ENCODE peak calls at places on chromosomes 1 and 21, in five cellular contexts. M, R, I, J and Y are unnamed samples.

GRCh38 chr1:205255941-205256780 is 28.4 kb downstream of the TMCC2 start:
- DNase-seq in M (no peak), R (peak), J (peak), I (peak), Y (peak)

GRCh38 chr1:28129150-28129549 is 40.7 kb upstream of the EYA3 start:
- DNase-seq in I (no peak), J (no peak), R (no peak), M (no peak), Y (peak)

GRCh38 chr1:113608371-113608770 is 150.9 kb downstream of the PHTF1 start:
- DNase-seq in M (no peak), I (no peak), J (no peak), R (peak), Y (no peak)

GRCh38 chr1:180098242-180098995 is 56.2 kb upstream of the QSOX1 start:
- DNase-seq in I (no peak), J (no peak), M (no peak), R (peak), Y (peak)

GRCh38 chr1:116168277-116169032 is 57.3 kb downstream of the MAB21L3 start:
- DNase-seq in R (peak), M (no peak), I (peak), J (peak), Y (peak)

GRCh38 chr1:17439250-17440073 is at the start of gene RCC2:
- DNase-seq in I (no peak), M (no peak), J (peak), R (peak), Y (peak)

GRCh38 chr1:112429749-112430148 is 33.7 kb downstream of the CTTNBP2NL start:
- DNase-seq in R (no peak), I (no peak), M (no peak), J (no peak), Y (no peak)

GRCh38 chr1:184022651-184023050 is 14.9 kb downstream of the COLGALT2 start:
- DNase-seq in R (no peak), J (no peak), M (no peak), I (no peak), Y (no peak)

GRCh38 chr1:29282924-29283803 is 46.8 kb downstream of the PTPRU start:
- DNase-seq in J (peak), R (peak), M (no peak), I (peak), Y (peak)

GRCh38 chr1:226625832-226626576 is 77.4 kb downstream of the STUM start:
- DNase-seq in J (no peak), R (no peak), I (peak), M (no peak), Y (no peak)

GRCh38 chr1:21622466-21623315 is 46.5 kb downstream of the RAP1GAP start:
- DNase-seq in M (no peak), R (no peak), J (peak), I (no peak), Y (peak)

GRCh38 chr1:46288485-46289133 is 14.8 kb downstream of the LRRC41 start:
- DNase-seq in J (no peak), M (no peak), R (peak), I (no peak), Y (no peak)

GRCh38 chr1:168087696-168088095 is 49.0 kb downstream of the GPR161 start:
- DNase-seq in I (no peak), R (no peak), M (no peak), J (no peak), Y (no peak)

GRCh38 chr1:83682132-83682531 is 316.8 kb downstream of the TTLL7 start:
- DNase-seq in R (no peak), I (no peak), M (no peak), J (no peak), Y (no peak)

GRCh38 chr1:173234899-173235298 is 27.8 kb upstream of the TNFSF4 start:
- DNase-seq in M (no peak), J (no peak), R (no peak), I (no peak), Y (no peak)

GRCh38 chr21:38443110-38443509 is 55.2 kb downstream of the ERG start:
- DNase-seq in J (no peak), I (no peak), M (no peak), R (no peak), Y (no peak)

GRCh38 chr1:10107985-10108663 is 75.4 kb downstream of the UBE4B start:
- DNase-seq in I (no peak), R (peak), J (peak), M (no peak), Y (peak)
- H3K27ac ChIP-seq in I (peak), R (no peak), J (peak), M (no peak), Y (peak)

DNA sequence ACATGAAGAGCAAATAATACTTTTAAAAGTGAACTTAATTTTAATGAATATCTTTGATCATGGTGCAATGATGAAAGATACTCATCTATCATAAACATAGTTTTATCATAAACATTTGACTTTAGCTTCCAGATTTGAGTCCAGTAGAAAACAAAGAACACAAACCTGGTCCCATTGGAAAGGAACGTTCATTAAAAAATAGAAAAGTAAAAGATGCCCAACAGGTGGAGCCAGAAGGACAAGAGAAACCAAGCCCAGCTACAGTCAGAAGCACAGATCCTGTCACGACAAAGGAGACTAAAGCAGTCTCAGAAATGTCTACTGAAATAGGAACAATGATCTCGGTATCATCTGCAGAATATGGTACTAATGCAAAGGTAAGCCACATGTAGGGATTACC is 55.6 kb upstream of the MYOCOS start:
- DNase-seq in M (no peak), J (no peak), R (peak), I (no peak), Y (no peak)
- H3K27ac ChIP-seq in M (no peak), J (no peak), R (no peak), I (no peak), Y (no peak)

GRCh38 chr1:192639607-192640368 is 3.8 kb downstream of the RGS13 start:
- DNase-seq in M (peak), J (no peak), I (no peak), R (no peak), Y (peak)
- H3K27ac ChIP-seq in M (no peak), J (peak), I (no peak), R (no peak), Y (peak)

GRCh38 chr1:151853411-151853930 is at the start of gene THEM5:
- DNase-seq in R (no peak), J (no peak), M (no peak), I (peak), Y (no peak)

GRCh38 chr1:151854658-151855057 is 1.1 kb upstream of the THEM5 start:
- DNase-seq in R (no peak), M (no peak), J (no peak), I (peak), Y (no peak)

GRCh38 chr1:151858030-151858746 is 4.7 kb upstream of the THEM5 start:
- DNase-seq in I (peak), R (no peak), J (no peak), M (no peak), Y (no peak)

GRCh38 chr1:151858886-151859665 is 5.6 kb upstream of the THEM5 start:
- DNase-seq in R (no peak), J (no peak), I (no peak), M (no peak), Y (no peak)

DNA sequence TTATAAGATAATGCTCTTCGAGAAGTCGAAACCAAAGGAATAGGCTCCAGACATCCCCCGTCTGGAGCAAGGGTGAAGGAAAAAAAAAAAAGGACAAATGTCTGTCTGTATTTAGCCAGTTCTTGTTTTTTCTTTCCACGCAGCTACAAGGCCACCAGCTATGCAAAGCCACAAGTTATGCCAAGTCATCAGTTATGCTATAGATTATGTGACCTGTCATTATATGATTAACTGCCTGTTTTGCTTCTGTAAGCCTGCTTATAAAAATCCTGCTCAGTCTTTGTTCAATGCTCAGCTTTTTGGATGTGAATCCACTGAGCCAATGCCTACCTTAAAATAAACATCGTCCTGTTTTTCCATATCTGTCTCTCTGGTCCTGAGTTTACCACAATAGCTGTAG is 2.5 kb upstream of the THEM5 start:
- DNase-seq in J (no peak), R (no peak), I (peak), M (no peak), Y (no peak)
- H3K27ac ChIP-seq in J (no peak), R (no peak), I (no peak), M (no peak), Y (no peak)

DNA sequence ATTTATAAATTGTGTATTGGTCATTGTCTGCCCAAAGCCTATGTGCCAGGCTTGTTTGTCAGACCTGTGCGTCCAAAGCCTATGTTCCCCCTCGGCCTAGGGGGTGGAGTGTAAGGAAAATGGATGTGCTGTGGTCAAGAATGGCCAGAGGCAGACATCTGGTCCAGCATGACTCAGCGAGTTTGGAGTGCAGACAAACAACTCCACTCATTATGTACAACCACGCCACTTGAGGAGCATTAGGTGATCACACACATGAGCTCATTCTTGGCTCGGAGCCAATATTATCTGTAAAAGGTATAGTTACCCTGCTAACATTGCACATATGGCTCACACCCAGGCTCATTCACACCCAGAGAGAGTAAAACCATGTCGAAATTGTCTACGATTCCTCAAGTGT is 1047.6 kb upstream of the ADGRL4 start:
- DNase-seq in R (no peak), M (no peak), J (peak), I (no peak), Y (peak)
- H3K27ac ChIP-seq in R (no peak), M (no peak), J (no peak), I (no peak), Y (no peak)

GRCh38 chr1:175035860-175036259 is 12.6 kb upstream of the MRPS14 start:
- DNase-seq in J (no peak), R (no peak), I (no peak), M (no peak), Y (no peak)

GRCh38 chr1:175036476-175036875 is 13.3 kb upstream of the MRPS14 start:
- DNase-seq in R (peak), J (no peak), M (no peak), I (no peak), Y (no peak)

GRCh38 chr1:175034775-175035174 is 11.6 kb upstream of the MRPS14 start:
- DNase-seq in R (no peak), M (no peak), J (no peak), I (no peak), Y (no peak)

DNA sequence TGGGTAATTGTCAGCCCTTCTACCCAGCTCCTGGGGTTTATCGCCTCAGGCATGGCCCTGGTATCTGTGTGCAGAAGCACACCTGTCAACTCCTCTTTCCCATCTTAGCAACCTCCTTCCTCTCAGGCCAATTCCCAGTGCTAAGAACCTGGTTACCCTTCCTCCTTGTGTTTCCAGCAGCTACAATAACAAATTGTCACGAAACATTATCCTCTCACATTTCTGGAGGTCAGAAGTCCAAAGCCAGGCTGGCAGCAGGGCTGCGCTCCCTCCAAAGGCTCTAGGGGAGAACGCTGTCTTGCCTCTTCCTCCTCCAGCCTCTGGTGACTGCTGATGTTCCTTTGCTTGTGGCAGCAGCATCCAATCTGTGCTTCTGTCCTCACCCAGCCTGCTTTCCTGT is 10.7 kb upstream of the MRPS14 start:
- DNase-seq in R (no peak), J (no peak), M (no peak), I (no peak), Y (no peak)
- H3K27ac ChIP-seq in R (no peak), J (no peak), M (no peak), I (no peak), Y (no peak)

GRCh38 chr1:2205191-2205952 is 10.8 kb upstream of the FAAP20 start:
- DNase-seq in R (peak), I (peak), J (peak), M (peak), Y (peak)
- H3K27ac ChIP-seq in R (no peak), I (peak), J (peak), M (no peak), Y (peak)

GRCh38 chr1:10778640-10779039 is 17.8 kb downstream of the CASZ1 start:
- DNase-seq in R (no peak), I (no peak), J (no peak), M (no peak), Y (no peak)
- H3K27ac ChIP-seq in R (no peak), I (peak), J (no peak), M (no peak), Y (no peak)

DNA sequence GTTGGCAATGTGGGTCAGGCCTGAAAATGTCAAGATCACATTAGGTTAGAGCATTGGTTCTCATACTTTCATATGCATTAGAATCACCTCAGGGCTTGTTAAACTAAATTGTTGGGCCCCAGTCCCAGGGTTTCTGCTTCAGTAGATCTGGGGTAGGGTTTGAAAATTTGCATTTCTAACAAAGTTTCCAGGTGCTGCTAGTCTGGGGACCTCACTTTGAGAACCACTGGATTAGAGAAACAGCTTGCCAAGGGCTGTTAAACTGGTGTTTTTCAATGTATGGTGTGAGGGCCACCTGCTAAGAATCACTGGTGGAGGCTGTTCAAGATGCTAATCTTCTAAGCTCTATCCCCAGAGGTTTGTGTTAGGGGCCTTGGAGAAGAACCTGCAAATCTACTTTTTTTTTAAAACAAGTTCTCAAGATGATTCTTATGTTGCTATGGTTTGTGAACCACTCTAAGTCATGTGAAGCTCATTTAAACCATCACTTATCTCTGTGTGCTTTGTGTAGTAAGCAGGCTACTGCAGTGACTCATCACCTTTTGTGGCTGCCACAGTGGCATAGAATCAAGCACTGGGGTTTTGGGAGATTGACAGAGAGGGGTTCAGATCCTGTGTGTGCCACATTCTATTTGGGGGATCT is 152.2 kb downstream of the S1PR1 start:
- DNase-seq in R (no peak), M (peak), J (no peak), I (no peak), Y (peak)
- H3K27ac ChIP-seq in R (no peak), M (peak), J (no peak), I (no peak), Y (no peak)

GRCh38 chr1:228281631-228282328 is 73.9 kb downstream of the OBSCN start:
- DNase-seq in J (no peak), R (no peak), M (no peak), I (peak), Y (no peak)
- H3K27ac ChIP-seq in J (no peak), R (no peak), M (no peak), I (no peak), Y (no peak)